ENCODE peak calls at places on chromosomes 11 and 22, in eight cellular contexts. A is ecto neural progenitor cell; R is ELR; L is CD4-positive, CD25-positive, alpha-beta regulatory T cell; U is AG08396; Q is lower lobe of right lung; O is activated T-helper 1 cell treated with anti-CD3 and anti-CD28 coated beads, Interleukin-12 subunit alpha, Interleukin-12 subunit beta, Interleukin-2, Interleukin-4 antibody, amounts not matched to agents 30 ng/mL and 10 ng/mL and 1 ng/mL, durations not matched to agents 14 hours and 24 hours and 36 hours; J is fibroblast of mammary gland. C is an unnamed sample.
A peak's percentile ranks its signal among the peaks of the same experiment; 100 is the strongest.

GRCh38 chr11:93849751-93850584 is 450 bp downstream of the VSTM5 start:
- DNase-seq in O (no peak), R (peak; percentile 47), A (peak; percentile 65), U (peak; percentile 52), L (no peak), Q (no peak), J (peak; percentile 33), C (no peak)

GRCh38 chr22:23539135-23539838 is 40.8 kb downstream of the IGLL1 start:
- DNase-seq in J (peak; percentile 78), A (peak; percentile 82), Q (peak; percentile 81), U (peak; percentile 72), O (peak; percentile 60), R (peak; percentile 81), L (peak; percentile 42), C (peak; percentile 81)

GRCh38 chr22:43142881-43143562 is at the start of gene MCAT:
- DNase-seq in A (peak; percentile 91), U (peak; percentile 94), Q (peak; percentile 89), L (peak; percentile 74), R (peak; percentile 81), O (peak; percentile 87), J (peak; percentile 61), C (peak; percentile 89)

GRCh38 chr11:556175-556699 is 4.3 kb downstream of the LMNTD2 start:
- DNase-seq in O (no peak), J (no peak), R (peak; percentile 37), Q (no peak), L (no peak), U (no peak), A (peak; percentile 65), C (no peak)

GRCh38 chr11:92267968-92268367 is 43.4 kb downstream of the FAT3 start:
- DNase-seq in R (no peak), U (no peak), O (no peak), J (no peak), A (no peak), Q (no peak), L (no peak), C (no peak)

GRCh38 chr11:128503231-128503991 is 83.9 kb downstream of the ETS1 start:
- DNase-seq in J (peak; percentile 98), R (peak; percentile 98), A (no peak), Q (no peak), O (peak; percentile 38), L (peak; percentile 46), U (no peak), C (no peak)

GRCh38 chr11:88428959-88429358 is 91.4 kb upstream of the CTSC start:
- DNase-seq in Q (no peak), R (no peak), O (no peak), U (no peak), A (no peak), J (no peak), L (no peak), C (no peak)

GRCh38 chr22:24091551-24092420 is 80.7 kb downstream of the CABIN1 start:
- DNase-seq in J (no peak), Q (no peak), U (no peak), L (no peak), R (no peak), O (no peak), A (no peak), C (no peak)

GRCh38 chr22:43849731-43850130 is 12.6 kb downstream of the SULT4A1 start:
- DNase-seq in R (no peak), A (no peak), Q (no peak), U (no peak), L (no peak), O (no peak), J (no peak), C (no peak)

GRCh38 chr22:35630387-35630793 is 13.3 kb upstream of the MB start:
- DNase-seq in L (no peak), Q (no peak), A (no peak), O (no peak), J (peak; percentile 62), U (peak; percentile 58), R (peak; percentile 72), C (no peak)

GRCh38 chr22:42994917-42995562 is 19.9 kb downstream of the PACSIN2 start:
- DNase-seq in J (peak; percentile 95), R (peak; percentile 87), A (no peak), L (no peak), O (no peak), Q (peak; percentile 65), U (peak; percentile 79), C (no peak)

GRCh38 chr11:85656777-85657176 is 8.2 kb downstream of the CREBZF start:
- DNase-seq in J (no peak), A (no peak), O (no peak), Q (no peak), U (no peak), L (no peak), R (no peak), C (no peak)

GRCh38 chr11:120034881-120035620 is 102.9 kb downstream of the TRIM29 start:
- DNase-seq in A (peak; percentile 41), Q (no peak), R (no peak), U (no peak), L (no peak), J (no peak), O (no peak), C (no peak)

C was measured in B cell.